ENCODE peak calls at places on chromosome 20, in eight cellular contexts. B, A, I, J, Y, Q, C and S are unnamed samples. For H3K4me1, the result is how much of the 10 kb centered on the place peaks cover.

GRCh38 chr20:34037121-34037520 is 43.4 kb downstream of the RALY start:
- DNase-seq in C (no peak), Q (no peak), Y (no peak), I (no peak), B (no peak), J (no peak), A (no peak), S (no peak)

GRCh38 chr20:57844626-57845596 is 135.1 kb upstream of the PMEPA1 start:
- DNase-seq in I (no peak), C (no peak), J (no peak), A (no peak), Y (no peak), B (no peak), Q (no peak), S (no peak)

GRCh38 chr20:10316582-10316981 is 98.0 kb downstream of the SNAP25 start:
- DNase-seq in Q (no peak), C (no peak), I (peak), A (peak), B (peak), Y (peak), J (peak), S (peak)

GRCh38 chr20:49937023-49937929 is 1.1 kb downstream of the RNF114 start:
- DNase-seq in A (no peak), Y (no peak), C (no peak), I (peak), B (no peak), Q (peak), J (no peak), S (no peak)

GRCh38 chr20:57429579-57430202 is 38.5 kb downstream of the RBM38 start:
- DNase-seq in J (peak), Q (no peak), B (peak), C (no peak), I (no peak), A (peak), Y (no peak), S (no peak)

GRCh38 chr20:20806121-20806820 is 93.8 kb upstream of the RALGAPA2 start:
- DNase-seq in Y (no peak), I (no peak), Q (no peak), C (no peak), J (no peak), A (no peak), B (no peak), S (no peak)

GRCh38 chr20:45012682-45013302 is 46.5 kb downstream of the STK4 start:
- DNase-seq in I (no peak), Y (no peak), A (no peak), J (no peak), C (no peak), Q (no peak), B (no peak), S (no peak)

GRCh38 chr20:53279735-53280134 is 307.6 kb downstream of the TSHZ2 start:
- DNase-seq in Y (no peak), Q (no peak), J (no peak), A (no peak), I (no peak), B (no peak), C (no peak), S (no peak)

GRCh38 chr20:20241966-20242365 is 125.9 kb upstream of the INSM1 start:
- DNase-seq in Y (no peak), Q (no peak), I (no peak), J (no peak), B (no peak), C (no peak), A (no peak), S (no peak)

GRCh38 chr20:53187402-53187801 is 215.2 kb downstream of the TSHZ2 start:
- DNase-seq in Q (no peak), A (no peak), J (no peak), I (no peak), Y (no peak), C (no peak), B (no peak), S (peak)

GRCh38 chr20:24547967-24548366 is 78.5 kb downstream of the SYNDIG1 start:
- DNase-seq in Y (no peak), C (no peak), A (no peak), B (no peak), Q (no peak), I (no peak), J (no peak), S (no peak)

GRCh38 chr20:25058051-25058796 is at the start of gene ACSS1:
- DNase-seq in J (no peak), Y (peak), A (peak), Q (peak), C (peak), I (peak), B (no peak), S (peak)

GRCh38 chr20:29876911-29877285 is 1380.6 kb upstream of the DEFB115 start:
- DNase-seq in Y (no peak), Q (peak), A (no peak), J (no peak), I (no peak), C (no peak), B (no peak), S (no peak)

GRCh38 chr20:40134176-40134575 is 554.9 kb downstream of the MAFB start:
- DNase-seq in B (no peak), I (no peak), A (no peak), Q (peak), Y (no peak), C (no peak), J (no peak), S (no peak)

GRCh38 chr20:7161690-7162089 is 394.2 kb downstream of the BMP2 start:
- DNase-seq in J (no peak), Q (peak), A (peak), I (peak), Y (no peak), B (peak), C (no peak), S (no peak)

GRCh38 chr20:419556-420168 is 11.6 kb downstream of the RBCK1 start:
- DNase-seq in I (no peak), A (no peak), C (no peak), J (peak), Q (no peak), B (no peak), Y (no peak), S (no peak)

GRCh38 chr20:25273046-25273445 is 25.2 kb downstream of the PYGB start:
- DNase-seq in C (peak), J (no peak), Q (no peak), A (no peak), B (no peak), I (no peak), Y (no peak), S (no peak)

GRCh38 chr20:25484224-25484846 is 76.9 kb downstream of the GINS1 start:
- DNase-seq in A (no peak), C (no peak), Q (no peak), I (no peak), B (no peak), J (no peak), Y (no peak), S (no peak)

GRCh38 chr20:7272512-7272911 is 505.0 kb downstream of the BMP2 start:
- DNase-seq in C (no peak), J (no peak), A (no peak), Y (no peak), B (no peak), Q (no peak), I (peak), S (no peak)

GRCh38 chr20:23534801-23535593 is 33.3 kb downstream of the CST9L start:
- DNase-seq in Y (no peak), I (no peak), C (no peak), A (no peak), J (no peak), Q (no peak), B (no peak), S (no peak)

GRCh38 chr20:9286501-9286900 is 217.6 kb downstream of the PLCB4 start:
- DNase-seq in B (no peak), Q (no peak), Y (no peak), A (no peak), I (no peak), C (no peak), J (no peak), S (no peak)

GRCh38 chr20:24686156-24686555 is 216.7 kb downstream of the SYNDIG1 start:
- DNase-seq in I (no peak), C (no peak), Y (no peak), Q (no peak), A (no peak), B (no peak), J (no peak), S (no peak)

GRCh38 chr20:50270034-50270395 is 79.4 kb downstream of the CEBPB start:
- DNase-seq in A (no peak), B (no peak), Y (no peak), J (no peak), Q (no peak), I (no peak), C (no peak), S (no peak)

GRCh38 chr20:50385733-50386640 is 124.2 kb upstream of the PTPN1 start:
- DNase-seq in I (no peak), Q (no peak), J (no peak), Y (peak), B (no peak), A (no peak), C (no peak), S (no peak)

GRCh38 chr20:517221-517620 is 26.4 kb downstream of the CSNK2A1 start:
- DNase-seq in Q (no peak), Y (no peak), J (no peak), I (peak), A (no peak), B (no peak), C (no peak), S (no peak)

GRCh38 chr20:33685328-33686007 is 717 bp downstream of the E2F1 start:
- DNase-seq in Q (peak), B (peak), J (no peak), C (peak), I (peak), Y (peak), A (peak), S (peak)

GRCh38 chr20:60327971-60328660 is 369.9 kb downstream of the CDH26 start:
- DNase-seq in B (no peak), C (no peak), I (no peak), Y (no peak), A (no peak), Q (no peak), J (no peak), S (no peak)

GRCh38 chr20:44089987-44090674 is 96.9 kb downstream of the JPH2 start:
- DNase-seq in B (peak), Q (no peak), A (peak), I (peak), Y (peak), J (peak), C (no peak), S (peak)

GRCh38 chr20:750801-751200 is 17.5 kb downstream of the SLC52A3 start:
- DNase-seq in A (peak), C (no peak), J (no peak), Q (no peak), I (no peak), Y (peak), B (no peak), S (no peak)

GRCh38 chr20:45971425-45971674 is 653 bp downstream of the ZNF335 start:
- DNase-seq in C (no peak), B (no peak), Q (no peak), Y (no peak), A (no peak), J (no peak), I (no peak), S (no peak)

GRCh38 chr20:60249436-60249835 is 291.2 kb downstream of the CDH26 start:
- DNase-seq in C (no peak), Q (no peak), J (no peak), Y (no peak), A (peak), I (no peak), B (no peak), S (no peak)

GRCh38 chr20:34709836-34710567 is 5.9 kb downstream of the TP53INP2 start:
- DNase-seq in Y (peak), Q (peak), I (peak), B (no peak), J (peak), A (no peak), C (no peak), S (no peak)

GRCh38 chr20:49644980-49645565 is 68.6 kb downstream of the B4GALT5 start:
- DNase-seq in A (no peak), J (no peak), I (no peak), Q (no peak), C (no peak), B (no peak), Y (no peak), S (no peak)

GRCh38 chr20:49914310-49915117 is 815 bp downstream of the SPATA2 start:
- DNase-seq in Q (no peak), B (no peak), C (no peak), Y (no peak), I (peak), J (no peak), A (no peak), S (no peak)

GRCh38 chr20:57137676-57138075 is 128.8 kb downstream of the BMP7 start:
- DNase-seq in B (no peak), C (no peak), A (no peak), J (no peak), I (no peak), Y (no peak), Q (no peak), S (no peak)

GRCh38 chr20:11302436-11302835 is 615.3 kb upstream of the BTBD3 start:
- DNase-seq in Y (no peak), A (no peak), C (no peak), I (no peak), B (no peak), Q (no peak), J (no peak), S (no peak)

GRCh38 chr20:23435675-23436539 is 3.6 kb upstream of the CSTL1 start:
- DNase-seq in Q (peak), J (no peak), I (no peak), C (no peak), B (peak), Y (no peak), A (no peak), S (no peak)

GRCh38 chr20:24936526-24937407 is 12.3 kb upstream of the CST7 start:
- DNase-seq in Y (no peak), C (no peak), I (no peak), Q (no peak), A (no peak), J (no peak), B (no peak), S (no peak)

GRCh38 chr20:17678886-17679285 is 3.2 kb downstream of the RRBP1 start:
- DNase-seq in B (no peak), Q (no peak), J (no peak), A (no peak), I (no peak), Y (no peak), C (no peak), S (no peak)
- H3K4me1 ChIP-seq in B (half or more), Q (under half), J (under half), A (under half), I (under half), Y (under half), C (under half), S (under half)

GRCh38 chr20:64006490-64006889 is 25.6 kb downstream of the PRPF6 start:
- DNase-seq in Y (no peak), B (no peak), I (no peak), A (no peak), C (no peak), Q (no peak), J (no peak), S (no peak)
- TF ChIP-seq MAX in Y (no peak), B (no peak), I (no peak), A (no peak), C (no peak), Q (no peak), J (no peak), S (no peak)

GRCh38 chr20:58892126-58892931 is 39.8 kb downstream of the GNAS start:
- DNase-seq in A (peak), Q (peak), B (peak), Y (peak), C (peak), I (peak), J (no peak), S (no peak)

GRCh38 chr20:58894652-58895051 is 42.1 kb downstream of the GNAS start:
- DNase-seq in J (no peak), C (no peak), Y (no peak), B (no peak), Q (no peak), I (no peak), A (no peak), S (no peak)

GRCh38 chr20:58892932-58893224 is 40.4 kb downstream of the GNAS start:
- DNase-seq in B (no peak), C (no peak), Y (no peak), J (no peak), A (peak), I (no peak), Q (peak), S (no peak)

GRCh38 chr20:58895099-58895795 is 42.7 kb downstream of the GNAS start:
- DNase-seq in B (no peak), Q (no peak), A (no peak), Y (no peak), J (no peak), C (no peak), I (no peak), S (no peak)

GRCh38 chr20:58893355-58894151 is 41.0 kb downstream of the GNAS start:
- DNase-seq in Y (no peak), J (no peak), C (no peak), I (no peak), Q (no peak), B (no peak), A (no peak), S (no peak)
- H3K4me1 ChIP-seq in Y (under half), J (under half), C (under half), I (half or more), Q (under half), B (under half), A (under half), S (under half)

DNA sequence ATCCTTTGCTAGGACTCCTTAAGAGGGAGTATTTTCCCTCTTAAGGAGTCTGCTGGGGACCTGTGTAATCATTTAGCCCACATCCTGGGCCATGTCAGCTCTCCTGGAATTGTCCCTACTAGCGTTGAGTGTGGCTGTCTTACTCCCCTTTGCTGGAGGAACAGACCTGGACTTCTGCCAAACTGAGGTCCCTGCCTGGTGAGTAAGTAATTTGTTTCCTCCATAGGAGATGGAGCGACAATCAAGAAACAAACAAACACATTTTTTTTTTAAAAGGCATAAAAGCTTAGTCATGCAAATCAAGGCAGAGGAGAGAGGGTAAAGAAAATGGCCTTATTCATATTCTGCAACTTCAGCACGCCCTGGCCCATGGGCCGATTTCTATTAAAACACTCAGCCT is 164.8 kb upstream of the SULF2 start:
- DNase-seq in C (no peak), J (no peak), I (peak), A (peak), Q (peak), Y (no peak), B (no peak), S (no peak)
- TF ChIP-seq MAX in C (no peak), J (no peak), I (no peak), A (no peak), Q (no peak), Y (no peak), B (no peak), S (no peak)

DNA sequence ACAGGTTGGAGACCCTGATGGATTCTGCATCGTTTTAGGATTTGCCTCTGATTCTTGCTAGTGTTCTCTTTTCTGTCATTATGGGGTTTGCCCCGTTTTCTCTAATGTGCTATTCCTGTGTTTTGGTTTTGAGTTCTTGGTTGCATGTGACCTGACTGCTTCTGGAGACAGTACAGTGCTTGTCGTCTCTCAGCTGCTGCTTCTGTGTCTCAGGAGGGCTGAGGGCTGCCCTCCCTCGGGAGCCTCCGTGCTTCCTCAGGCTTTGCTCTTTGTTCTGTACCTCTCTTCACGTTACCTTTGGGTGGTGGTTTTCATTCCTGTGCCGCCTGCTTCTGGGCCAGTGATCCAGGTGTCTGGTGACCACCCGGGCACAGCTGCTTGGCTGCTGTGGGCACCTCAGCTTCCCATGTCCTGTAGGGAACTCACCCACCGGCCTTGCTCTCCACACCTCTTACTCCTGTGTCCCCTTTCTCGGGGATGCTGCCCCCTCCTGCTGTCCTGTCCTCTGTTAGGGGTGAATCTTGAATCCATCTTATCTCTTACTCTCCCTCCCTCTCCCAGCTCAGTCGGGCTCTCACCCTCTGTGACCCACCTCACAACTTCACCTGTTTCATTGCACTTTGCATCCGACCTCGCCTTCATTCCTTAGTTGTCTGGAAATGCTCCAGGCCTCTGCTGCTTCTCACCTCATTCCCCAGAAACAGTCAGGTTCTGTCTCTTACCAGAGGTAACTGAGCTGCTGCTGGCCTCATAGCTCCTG is 33.2 kb downstream of the PANK2 start:
- DNase-seq in I (no peak), Q (no peak), Y (no peak), C (no peak), J (no peak), A (no peak), B (no peak), S (no peak)
- H3K4me1 ChIP-seq in I (under half), Q (under half), Y (under half), C (under half), J (under half), A (under half), B (under half), S (under half)

GRCh38 chr20:14264869-14265268 is 72.5 kb downstream of the FLRT3 start:
- DNase-seq in I (no peak), B (peak), C (no peak), Q (peak), Y (no peak), J (no peak), A (peak), S (no peak)
- TF ChIP-seq MAX in I (no peak), B (no peak), C (no peak), Q (no peak), Y (no peak), J (no peak), A (no peak), S (no peak)

GRCh38 chr20:62362991-62363919 is 3.9 kb downstream of the LAMA5 start:
- DNase-seq in Y (no peak), I (no peak), C (peak), Q (peak), B (no peak), J (no peak), A (peak), S (no peak)

GRCh38 chr20:62360854-62361798 is 6.0 kb downstream of the LAMA5 start:
- DNase-seq in A (peak), C (peak), J (no peak), I (no peak), Y (no peak), Q (no peak), B (no peak), S (no peak)

GRCh38 chr20:62361799-62362589 is 5.1 kb downstream of the LAMA5 start:
- DNase-seq in Q (no peak), A (peak), I (no peak), J (peak), Y (no peak), C (peak), B (peak), S (no peak)

GRCh38 chr20:62363920-62364851 is 2.9 kb downstream of the LAMA5 start:
- DNase-seq in A (peak), J (no peak), C (peak), I (peak), Q (no peak), B (no peak), Y (no peak), S (no peak)

DNA sequence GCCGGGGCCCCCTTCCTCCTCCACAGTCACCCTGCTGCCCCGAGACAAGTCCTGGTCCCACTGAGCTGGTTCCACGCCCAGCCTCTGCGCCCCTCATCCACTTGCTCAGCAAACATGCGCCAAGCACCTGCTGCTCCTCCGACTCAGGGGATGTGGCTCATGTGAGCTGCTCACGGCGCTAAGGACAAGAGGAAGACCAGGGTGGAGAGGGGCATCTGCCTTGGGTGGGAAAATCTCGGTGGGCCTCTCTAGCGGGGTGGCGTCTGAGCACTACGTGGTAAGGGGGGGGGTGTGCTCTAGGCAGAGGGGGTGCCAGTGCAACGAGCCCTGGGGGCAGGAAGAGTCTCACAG is 4.5 kb downstream of the LAMA5 start:
- DNase-seq in C (no peak), Q (no peak), B (no peak), J (no peak), I (no peak), Y (no peak), A (no peak), S (no peak)
- H3K4me1 ChIP-seq in C (half or more), Q (half or more), B (half or more), J (half or more), I (half or more), Y (half or more), A (half or more), S (under half)